ENCODE peak calls at places on chromosomes 16 and 17, in four cellular contexts. One of them, this sample, is unnamed.

GRCh38 chr17:45584092-45585036 is 93.8 kb upstream of the PLEKHM1 start:
- DNase-seq in AG10803: peak
- DNase-seq in esophagus squamous epithelium: no peak
- DNase-seq in right lobe of liver: peak
- DNase-seq in this sample: peak

GRCh38 chr17:76569607-76570279 is 15.9 kb downstream of the ST6GALNAC2 start:
- DNase-seq in esophagus squamous epithelium: no peak
- DNase-seq in AG10803: no peak
- DNase-seq in right lobe of liver: peak
- DNase-seq in this sample: no peak

GRCh38 chr17:7914771-7915610 is 1.1 kb downstream of the RNF227 start:
- DNase-seq in right lobe of liver: no peak
- DNase-seq in esophagus squamous epithelium: no peak
- DNase-seq in AG10803: peak
- DNase-seq in this sample: no peak

GRCh38 chr17:55037828-55038227 is 69.3 kb downstream of the STXBP4 start:
- DNase-seq in AG10803: no peak
- DNase-seq in esophagus squamous epithelium: no peak
- DNase-seq in right lobe of liver: no peak
- DNase-seq in this sample: peak

GRCh38 chr17:15289285-15290185 is 24.4 kb upstream of the PMP22 start:
- DNase-seq in AG10803: peak
- DNase-seq in right lobe of liver: no peak
- DNase-seq in esophagus squamous epithelium: no peak
- DNase-seq in this sample: no peak

GRCh38 chr16:83393196-83393981 is 414.4 kb upstream of the HSBP1 start:
- DNase-seq in AG10803: peak
- DNase-seq in right lobe of liver: no peak
- DNase-seq in esophagus squamous epithelium: no peak
- DNase-seq in this sample: no peak

GRCh38 chr16:11312718-11313492 is 31.8 kb upstream of the PRM1 start:
- DNase-seq in AG10803: peak
- DNase-seq in right lobe of liver: no peak
- DNase-seq in esophagus squamous epithelium: no peak
- DNase-seq in this sample: no peak

GRCh38 chr17:2282297-2282873 is 21.2 kb downstream of the SMG6 start:
- DNase-seq in esophagus squamous epithelium: no peak
- DNase-seq in right lobe of liver: no peak
- DNase-seq in AG10803: peak
- DNase-seq in this sample: peak

GRCh38 chr17:11292491-11292890 is 51.5 kb downstream of the SHISA6 start:
- DNase-seq in AG10803: no peak
- DNase-seq in esophagus squamous epithelium: no peak
- DNase-seq in right lobe of liver: no peak
- DNase-seq in this sample: no peak

GRCh38 chr16:11556945-11557720 is 29.6 kb downstream of the LITAF start:
- DNase-seq in AG10803: no peak
- DNase-seq in esophagus squamous epithelium: no peak
- DNase-seq in right lobe of liver: no peak
- DNase-seq in this sample: no peak

GRCh38 chr16:70267516-70267915 is 15.8 kb upstream of the EXOSC6 start:
- DNase-seq in esophagus squamous epithelium: no peak
- DNase-seq in right lobe of liver: no peak
- DNase-seq in AG10803: peak
- DNase-seq in this sample: no peak

GRCh38 chr16:68860978-68861892 is 17.9 kb downstream of the TANGO6 start:
- DNase-seq in esophagus squamous epithelium: no peak
- DNase-seq in AG10803: no peak
- DNase-seq in right lobe of liver: no peak
- DNase-seq in this sample: no peak

GRCh38 chr17:72388765-72389473 is 268.1 kb downstream of the SOX9 start:
- DNase-seq in esophagus squamous epithelium: no peak
- DNase-seq in right lobe of liver: no peak
- DNase-seq in AG10803: no peak
- DNase-seq in this sample: no peak

GRCh38 chr16:86498155-86498651 is 12.1 kb upstream of the FOXF1 start:
- DNase-seq in esophagus squamous epithelium: no peak
- DNase-seq in AG10803: no peak
- DNase-seq in right lobe of liver: no peak
- DNase-seq in this sample: no peak

GRCh38 chr16:8858994-8859912 is 9.6 kb downstream of the CARHSP1 start:
- DNase-seq in right lobe of liver: no peak
- DNase-seq in esophagus squamous epithelium: no peak
- DNase-seq in AG10803: no peak
- DNase-seq in this sample: no peak

GRCh38 chr16:80285089-80285488 is 255.7 kb upstream of the DYNLRB2 start:
- DNase-seq in esophagus squamous epithelium: no peak
- DNase-seq in right lobe of liver: no peak
- DNase-seq in AG10803: peak
- DNase-seq in this sample: no peak

GRCh38 chr17:43983515-43984411 is 20.7 kb upstream of the NAGS start:
- DNase-seq in esophagus squamous epithelium: no peak
- DNase-seq in AG10803: no peak
- DNase-seq in right lobe of liver: peak
- DNase-seq in this sample: no peak

GRCh38 chr17:76449126-76449525 is 3.8 kb downstream of the UBE2O start:
- DNase-seq in esophagus squamous epithelium: no peak
- DNase-seq in right lobe of liver: no peak
- DNase-seq in AG10803: no peak
- DNase-seq in this sample: no peak

GRCh38 chr16:83714286-83714685 is 93.5 kb upstream of the HSBP1 start:
- DNase-seq in right lobe of liver: no peak
- DNase-seq in AG10803: peak
- DNase-seq in esophagus squamous epithelium: no peak
- DNase-seq in this sample: no peak

GRCh38 chr17:81030726-81031570 is 4.0 kb upstream of the BAIAP2 start:
- DNase-seq in esophagus squamous epithelium: no peak
- DNase-seq in AG10803: no peak
- DNase-seq in right lobe of liver: peak
- DNase-seq in this sample: no peak

GRCh38 chr16:84548508-84548907 is 44.0 kb upstream of the MEAK7 start:
- DNase-seq in right lobe of liver: no peak
- DNase-seq in esophagus squamous epithelium: no peak
- DNase-seq in AG10803: no peak
- DNase-seq in this sample: no peak

GRCh38 chr17:58219789-58220183 is 731 bp upstream of the MKS1 start:
- DNase-seq in right lobe of liver: no peak
- DNase-seq in AG10803: peak
- DNase-seq in esophagus squamous epithelium: no peak
- DNase-seq in this sample: no peak

GRCh38 chr17:72365857-72366415 is 245.1 kb downstream of the SOX9 start:
- DNase-seq in esophagus squamous epithelium: no peak
- DNase-seq in right lobe of liver: no peak
- DNase-seq in AG10803: peak
- DNase-seq in this sample: no peak

GRCh38 chr17:76152580-76152979 is 11.5 kb upstream of the FOXJ1 start:
- DNase-seq in right lobe of liver: no peak
- DNase-seq in AG10803: no peak
- DNase-seq in esophagus squamous epithelium: no peak
- DNase-seq in this sample: no peak

GRCh38 chr17:6069611-6070279 is 434 bp upstream of the WSCD1 start:
- DNase-seq in esophagus squamous epithelium: no peak
- DNase-seq in AG10803: no peak
- DNase-seq in right lobe of liver: no peak
- DNase-seq in this sample: no peak

GRCh38 chr17:37067555-37068111 is 118.9 kb downstream of the AATF start:
- DNase-seq in AG10803: peak
- DNase-seq in right lobe of liver: peak
- DNase-seq in esophagus squamous epithelium: no peak
- DNase-seq in this sample: no peak

GRCh38 chr17:33929181-33929724 is 325.8 kb upstream of the CCL2 start:
- DNase-seq in esophagus squamous epithelium: no peak
- DNase-seq in right lobe of liver: no peak
- DNase-seq in AG10803: no peak
- DNase-seq in this sample: no peak

GRCh38 chr17:33924105-33924504 is 331.0 kb upstream of the CCL2 start:
- DNase-seq in right lobe of liver: no peak
- DNase-seq in esophagus squamous epithelium: no peak
- DNase-seq in AG10803: no peak
- DNase-seq in this sample: no peak

GRCh38 chr17:33922971-33923370 is 332.1 kb upstream of the CCL2 start:
- DNase-seq in esophagus squamous epithelium: no peak
- DNase-seq in right lobe of liver: no peak
- DNase-seq in AG10803: no peak
- DNase-seq in this sample: no peak

GRCh38 chr17:33925650-33926049 is 329.4 kb upstream of the CCL2 start:
- DNase-seq in right lobe of liver: no peak
- DNase-seq in esophagus squamous epithelium: no peak
- DNase-seq in AG10803: no peak
- DNase-seq in this sample: no peak

GRCh38 chr17:33927732-33928133 is 327.4 kb upstream of the CCL2 start:
- DNase-seq in right lobe of liver: no peak
- DNase-seq in esophagus squamous epithelium: no peak
- DNase-seq in AG10803: no peak
- DNase-seq in this sample: no peak
- TF ChIP-seq CTCF in right lobe of liver: no peak
- TF ChIP-seq CTCF in esophagus squamous epithelium: peak
- TF ChIP-seq CTCF in AG10803: no peak
- TF ChIP-seq CTCF in this sample: peak

GRCh38 chr16:90007015-90007414 is 12.2 kb downstream of the DBNDD1 start:
- DNase-seq in esophagus squamous epithelium: no peak
- DNase-seq in right lobe of liver: no peak
- DNase-seq in AG10803: no peak
- DNase-seq in this sample: no peak

GRCh38 chr16:90010676-90011075 is 8.6 kb downstream of the DBNDD1 start:
- DNase-seq in esophagus squamous epithelium: no peak
- DNase-seq in right lobe of liver: no peak
- DNase-seq in AG10803: no peak
- DNase-seq in this sample: no peak

GRCh38 chr16:90008708-90009145 is 10.5 kb downstream of the DBNDD1 start:
- DNase-seq in esophagus squamous epithelium: no peak
- DNase-seq in AG10803: no peak
- DNase-seq in right lobe of liver: no peak
- DNase-seq in this sample: peak

GRCh38 chr16:90011196-90011819 is 7.9 kb downstream of the DBNDD1 start:
- DNase-seq in right lobe of liver: no peak
- DNase-seq in AG10803: no peak
- DNase-seq in esophagus squamous epithelium: no peak
- DNase-seq in this sample: no peak

GRCh38 chr16:90009172-90009899 is 9.9 kb downstream of the DBNDD1 start:
- DNase-seq in AG10803: no peak
- DNase-seq in esophagus squamous epithelium: no peak
- DNase-seq in right lobe of liver: no peak
- DNase-seq in this sample: no peak
- H3K4me3 ChIP-seq in AG10803: no peak
- H3K4me3 ChIP-seq in esophagus squamous epithelium: no peak
- H3K4me3 ChIP-seq in right lobe of liver: no peak
- H3K4me3 ChIP-seq in this sample: no peak

GRCh38 chr17:1147664-1148063 is 32.1 kb downstream of the ABR start:
- DNase-seq in right lobe of liver: no peak
- DNase-seq in AG10803: peak
- DNase-seq in esophagus squamous epithelium: no peak
- DNase-seq in this sample: no peak
- TF ChIP-seq CTCF in right lobe of liver: peak
- TF ChIP-seq CTCF in AG10803: peak
- TF ChIP-seq CTCF in esophagus squamous epithelium: peak
- TF ChIP-seq CTCF in this sample: no peak

DNA sequence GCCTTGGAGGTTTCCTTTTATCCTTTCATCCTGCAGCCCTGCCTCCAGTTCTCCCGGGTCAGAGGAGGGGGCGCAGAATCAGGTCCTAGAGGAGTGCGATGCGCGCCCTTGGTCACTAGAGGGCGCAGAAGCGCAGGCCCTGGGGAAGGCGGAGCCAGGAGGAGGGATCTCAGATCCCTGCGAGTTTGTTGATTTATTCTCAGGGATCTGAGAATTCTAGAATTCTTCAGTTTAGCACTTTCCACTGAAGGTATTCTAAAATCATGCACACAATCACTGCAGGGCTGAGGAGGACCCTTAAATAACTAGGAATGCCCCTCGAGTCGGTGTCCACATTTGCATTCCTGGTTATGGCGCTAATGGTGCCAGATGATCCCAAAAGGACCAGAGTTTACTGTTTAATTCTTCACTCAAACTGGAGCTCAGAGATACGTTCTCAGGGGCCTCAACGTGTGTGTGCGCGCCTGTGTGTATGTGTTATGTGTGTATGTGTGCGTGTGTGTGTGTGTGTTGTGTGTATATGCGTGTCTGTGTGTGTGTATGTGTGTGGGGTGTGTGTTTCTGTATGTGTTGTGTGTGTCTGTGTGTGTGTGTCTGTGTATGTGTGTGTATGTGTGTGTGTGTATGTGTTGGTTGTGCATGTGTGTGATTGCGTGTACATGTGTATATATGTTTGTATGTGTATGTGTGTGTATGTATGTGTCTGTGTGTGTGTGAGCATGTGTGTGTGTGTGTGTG is 6.9 kb upstream of the ELAC2 start:
- DNase-seq in esophagus squamous epithelium: no peak
- DNase-seq in AG10803: peak
- DNase-seq in right lobe of liver: peak
- DNase-seq in this sample: peak
- H3K4me3 ChIP-seq in esophagus squamous epithelium: no peak
- H3K4me3 ChIP-seq in AG10803: peak
- H3K4me3 ChIP-seq in right lobe of liver: no peak
- H3K4me3 ChIP-seq in this sample: no peak

GRCh38 chr16:3645108-3645503 is 9.4 kb upstream of the DNASE1 start:
- DNase-seq in right lobe of liver: no peak
- DNase-seq in AG10803: no peak
- DNase-seq in esophagus squamous epithelium: no peak
- DNase-seq in this sample: no peak

GRCh38 chr16:3640632-3641501 is 13.6 kb upstream of the DNASE1 start:
- DNase-seq in right lobe of liver: no peak
- DNase-seq in AG10803: no peak
- DNase-seq in esophagus squamous epithelium: no peak
- DNase-seq in this sample: no peak

GRCh38 chr16:3641801-3642396 is 12.6 kb upstream of the DNASE1 start:
- DNase-seq in AG10803: no peak
- DNase-seq in esophagus squamous epithelium: no peak
- DNase-seq in right lobe of liver: no peak
- DNase-seq in this sample: no peak

GRCh38 chr16:3642397-3643094 is 11.9 kb upstream of the DNASE1 start:
- DNase-seq in right lobe of liver: no peak
- DNase-seq in AG10803: no peak
- DNase-seq in esophagus squamous epithelium: no peak
- DNase-seq in this sample: no peak

DNA sequence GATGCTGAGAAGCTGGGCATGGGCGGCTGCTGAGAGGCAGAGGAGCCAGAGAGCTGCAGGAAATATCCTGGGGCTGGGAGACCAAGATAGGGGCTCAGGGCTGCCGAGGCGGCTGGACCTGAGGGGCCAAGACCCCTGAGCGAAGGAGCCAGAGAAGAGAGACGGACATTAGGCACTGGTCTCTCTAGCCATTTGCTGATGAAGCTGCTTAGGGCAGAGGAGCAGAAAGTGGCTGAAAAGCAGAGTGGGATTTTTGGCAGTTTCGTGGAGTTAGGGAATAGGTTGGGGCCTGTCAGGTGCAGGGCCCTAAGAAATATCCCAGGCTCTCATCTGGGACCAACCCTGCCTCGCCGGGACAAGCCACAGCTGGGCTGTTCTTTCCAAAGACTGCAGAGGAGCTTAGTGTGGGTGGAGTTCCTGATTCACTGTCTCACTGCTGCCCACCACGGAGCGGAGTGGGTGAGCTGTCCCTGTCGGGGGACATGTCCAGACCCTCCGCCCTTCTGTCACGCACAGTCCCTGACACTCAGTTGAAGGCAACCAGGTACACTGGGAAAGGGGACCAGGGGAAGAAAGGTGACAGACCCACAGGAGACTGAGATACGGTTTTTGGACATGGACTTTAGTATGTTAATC is 11.3 kb upstream of the DNASE1 start:
- DNase-seq in AG10803: no peak
- DNase-seq in esophagus squamous epithelium: no peak
- DNase-seq in right lobe of liver: no peak
- DNase-seq in this sample: no peak
- TF ChIP-seq CTCF in AG10803: no peak
- TF ChIP-seq CTCF in esophagus squamous epithelium: no peak
- TF ChIP-seq CTCF in right lobe of liver: no peak
- TF ChIP-seq CTCF in this sample: no peak

This sample was measured in GM12864.